ENCODE peak calls at places on chromosomes 12 and 14, in five cellular contexts. L is fibroblast of pulmonary artery; K is HCT116; X is effector CD8-positive, alpha-beta T cell; Q is NCI-H1694. J is an unnamed sample.

GRCh38 chr14:90450667-90451066 is 53.8 kb downstream of the CALM1 start:
- DNase-seq in Q (peak), X (no peak), L (no peak), K (no peak), J (no peak)

GRCh38 chr12:120316798-120317257 is 10.8 kb downstream of the PLA2G1B start:
- DNase-seq in K (no peak), X (no peak), Q (no peak), L (no peak), J (no peak)

GRCh38 chr12:110124184-110124995 is at the start of gene IFT81:
- DNase-seq in Q (peak), L (peak), K (peak), X (peak), J (peak)

GRCh38 chr12:14768823-14769405 is 34.4 kb downstream of the WBP11 start:
- DNase-seq in L (peak), Q (no peak), K (no peak), X (peak), J (no peak)

GRCh38 chr12:64819816-64820402 is 4.5 kb upstream of the TBC1D30 start:
- DNase-seq in Q (no peak), K (no peak), X (no peak), L (no peak), J (no peak)

GRCh38 chr12:11482955-11483354 is 87.6 kb upstream of the PRB2 start:
- DNase-seq in Q (no peak), K (no peak), X (no peak), L (peak), J (no peak)

GRCh38 chr12:111768159-111768895 is 1.6 kb downstream of the ALDH2 start:
- DNase-seq in X (no peak), K (no peak), Q (no peak), L (no peak), J (no peak)

GRCh38 chr12:989751-990278 is 1.2 kb upstream of the ERC1 start:
- DNase-seq in Q (peak), L (peak), X (no peak), K (no peak), J (no peak)

GRCh38 chr14:93956514-93957332 is 19.6 kb downstream of the ASB2 start:
- DNase-seq in X (no peak), K (no peak), L (no peak), Q (no peak), J (peak)

GRCh38 chr12:27732281-27732680 is 21.6 kb downstream of the MRPS35 start:
- DNase-seq in X (no peak), Q (no peak), K (no peak), L (peak), J (no peak)

GRCh38 chr14:61388173-61388975 is 67.0 kb downstream of the PRKCH start:
- DNase-seq in K (peak), Q (no peak), L (peak), X (no peak), J (peak)

GRCh38 chr12:11863988-11864387 is 206.8 kb upstream of the BCL2L14 start:
- DNase-seq in Q (no peak), X (no peak), L (peak), K (no peak), J (no peak)

GRCh38 chr12:77685112-77685511 is 145.6 kb upstream of the NAV3 start:
- DNase-seq in Q (peak), X (no peak), K (peak), L (peak), J (no peak)

GRCh38 chr12:115387392-115387791 is 703.4 kb upstream of the TBX3 start:
- DNase-seq in Q (no peak), K (no peak), L (no peak), X (no peak), J (no peak)

GRCh38 chr12:26845984-26846383 is 13.0 kb upstream of the ITPR2 start:
- DNase-seq in X (no peak), Q (no peak), L (peak), K (no peak), J (no peak)

GRCh38 chr12:118611295-118611694 is 234.9 kb downstream of the SUDS3 start:
- DNase-seq in Q (no peak), X (no peak), L (no peak), K (no peak), J (no peak)

GRCh38 chr12:82805812-82806497 is 119.2 kb downstream of the TMTC2 start:
- DNase-seq in K (no peak), Q (no peak), L (peak), X (no peak), J (no peak)

GRCh38 chr12:120247621-120248030 is 17.9 kb downstream of the PXN start:
- DNase-seq in L (peak), X (no peak), K (no peak), Q (no peak), J (no peak)

GRCh38 chr12:82012176-82012575 is 253.0 kb upstream of the PPFIA2 start:
- DNase-seq in L (no peak), X (no peak), K (no peak), Q (no peak), J (no peak)

GRCh38 chr14:88437659-88438058 is 52.2 kb downstream of the SPATA7 start:
- DNase-seq in X (no peak), Q (no peak), K (no peak), L (peak), J (no peak)

J was measured in stimulated activated naive CD4-positive, alpha-beta T cell.